ENCODE peak calls at places on chromosomes 13 and 19, in five cellular contexts. U is OCI-M1; P is NT2/D1; J is IMR-90; I is activated CD4-positive, alpha-beta T cell treated with anti-CD3 and anti-CD28 coated beads for 48 hours. X is an unnamed sample.

GRCh38 chr19:19371056-19371455 is 34.4 kb upstream of the GATAD2A start:
- DNase-seq in J (no peak), U (no peak), P (no peak), I (no peak), X (no peak)

GRCh38 chr13:44158055-44158655 is 215.5 kb upstream of the SERP2 start:
- DNase-seq in P (no peak), J (no peak), I (no peak), U (no peak), X (no peak)

GRCh38 chr19:18046066-18046718 is 38.2 kb downstream of the ARRDC2 start:
- DNase-seq in P (no peak), U (no peak), I (peak), J (peak), X (peak)

GRCh38 chr19:39870171-39870971 is 24.2 kb upstream of the FBL start:
- DNase-seq in P (no peak), U (no peak), I (no peak), J (no peak), X (peak)

GRCh38 chr19:10960314-10961072 is at the start of gene SMARCA4:
- DNase-seq in P (peak), I (peak), J (peak), U (peak), X (peak)

GRCh38 chr13:109812375-109812774 is 26.0 kb upstream of the IRS2 start:
- DNase-seq in J (no peak), U (no peak), P (no peak), I (no peak), X (no peak)

GRCh38 chr19:47723573-47723923 is 10.3 kb downstream of the EHD2 start:
- DNase-seq in P (no peak), U (peak), J (peak), I (peak), X (no peak)

GRCh38 chr13:51645154-51645650 is 60.9 kb downstream of the WDFY2 start:
- DNase-seq in I (no peak), J (peak), U (peak), P (no peak), X (no peak)

GRCh38 chr19:737591-738093 is 13.3 kb upstream of the MISP start:
- DNase-seq in U (peak), P (peak), J (peak), I (peak), X (peak)

GRCh38 chr19:16301999-16302694 is 22.5 kb upstream of the KLF2 start:
- DNase-seq in P (no peak), J (peak), I (no peak), U (no peak), X (no peak)

GRCh38 chr13:106573855-106574254 is 5.9 kb upstream of the ARGLU1 start:
- DNase-seq in P (no peak), J (peak), I (no peak), U (no peak), X (no peak)

GRCh38 chr19:19740755-19741154 is 7.8 kb upstream of the ZNF14 start:
- DNase-seq in I (no peak), U (no peak), J (no peak), P (no peak), X (no peak)

GRCh38 chr19:46970815-46971214 is 48.8 kb upstream of the NPAS1 start:
- DNase-seq in U (no peak), P (no peak), I (no peak), J (peak), X (no peak)

GRCh38 chr13:79404361-79404760 is 1.7 kb downstream of the RBM26 start:
- DNase-seq in I (no peak), P (no peak), J (no peak), U (peak), X (peak)

GRCh38 chr13:33859691-33860303 is 41.8 kb downstream of the RFC3 start:
- DNase-seq in J (no peak), U (no peak), I (no peak), P (no peak), X (no peak)

GRCh38 chr13:66992183-66992582 is 238.0 kb downstream of the PCDH9 start:
- DNase-seq in I (no peak), U (peak), J (peak), P (no peak), X (no peak)

GRCh38 chr13:81888855-81889254 is 1547.9 kb upstream of the SPRY2 start:
- DNase-seq in P (no peak), J (no peak), U (no peak), I (no peak), X (no peak)

GRCh38 chr19:1856698-1857603 is 6.4 kb downstream of the KLF16 start:
- DNase-seq in U (peak), J (peak), P (no peak), I (peak), X (peak)

GRCh38 chr19:46021531-46022041 is 1.3 kb downstream of the PGLYRP1 start:
- DNase-seq in J (no peak), P (no peak), U (no peak), I (no peak), X (peak)

GRCh38 chr13:106432636-106433035 is 102.8 kb downstream of the EFNB2 start:
- DNase-seq in I (no peak), J (no peak), U (no peak), P (no peak), X (no peak)